ENCODE peak calls at places on chromosome 21, in eight cellular contexts. One of them, this sample, is unnamed.

GRCh38 chr21:26587621-26588260 is 14.7 kb upstream of the CYYR1 start:
- DNase-seq in cardiac muscle cell: no peak
- DNase-seq in right atrium auricular region: no peak
- DNase-seq in suprapubic skin: no peak
- DNase-seq in GM23338: no peak
- DNase-seq in thoracic aorta: no peak
- DNase-seq in adrenal gland: peak
- DNase-seq in kidney: no peak
- DNase-seq in this sample: no peak

GRCh38 chr21:44722701-44723100 is 11.3 kb upstream of the TSPEAR start:
- DNase-seq in cardiac muscle cell: no peak
- DNase-seq in right atrium auricular region: no peak
- DNase-seq in suprapubic skin: peak
- DNase-seq in GM23338: no peak
- DNase-seq in thoracic aorta: no peak
- DNase-seq in adrenal gland: no peak
- DNase-seq in kidney: no peak
- DNase-seq in this sample: no peak

GRCh38 chr21:23475518-23476189 is 2131.6 kb downstream of the MRPL39 start:
- DNase-seq in cardiac muscle cell: no peak
- DNase-seq in right atrium auricular region: no peak
- DNase-seq in suprapubic skin: no peak
- DNase-seq in GM23338: no peak
- DNase-seq in thoracic aorta: no peak
- DNase-seq in adrenal gland: no peak
- DNase-seq in kidney: no peak
- DNase-seq in this sample: no peak

GRCh38 chr21:15740383-15740782 is 10.6 kb downstream of the USP25 start:
- DNase-seq in cardiac muscle cell: no peak
- DNase-seq in right atrium auricular region: no peak
- DNase-seq in suprapubic skin: no peak
- DNase-seq in GM23338: no peak
- DNase-seq in thoracic aorta: no peak
- DNase-seq in adrenal gland: no peak
- DNase-seq in kidney: no peak
- DNase-seq in this sample: no peak

GRCh38 chr21:31184462-31184861 is 146.2 kb upstream of the KRTAP19-8 start:
- DNase-seq in cardiac muscle cell: no peak
- DNase-seq in right atrium auricular region: no peak
- DNase-seq in suprapubic skin: no peak
- DNase-seq in GM23338: no peak
- DNase-seq in thoracic aorta: no peak
- DNase-seq in adrenal gland: no peak
- DNase-seq in kidney: no peak
- DNase-seq in this sample: no peak

GRCh38 chr21:44748621-44749020 is 37.2 kb upstream of the TSPEAR start:
- DNase-seq in cardiac muscle cell: no peak
- DNase-seq in right atrium auricular region: no peak
- DNase-seq in suprapubic skin: no peak
- DNase-seq in GM23338: peak
- DNase-seq in thoracic aorta: no peak
- DNase-seq in adrenal gland: no peak
- DNase-seq in kidney: no peak
- DNase-seq in this sample: no peak

GRCh38 chr21:21712761-21713558 is 714.8 kb downstream of the NCAM2 start:
- DNase-seq in cardiac muscle cell: no peak
- DNase-seq in right atrium auricular region: no peak
- DNase-seq in suprapubic skin: no peak
- DNase-seq in GM23338: no peak
- DNase-seq in thoracic aorta: no peak
- DNase-seq in adrenal gland: no peak
- DNase-seq in kidney: no peak
- DNase-seq in this sample: no peak

GRCh38 chr21:30733026-30733425 is 14.0 kb downstream of the KRTAP21-2 start:
- DNase-seq in cardiac muscle cell: no peak
- DNase-seq in right atrium auricular region: no peak
- DNase-seq in suprapubic skin: no peak
- DNase-seq in GM23338: no peak
- DNase-seq in thoracic aorta: no peak
- DNase-seq in adrenal gland: no peak
- DNase-seq in kidney: no peak
- DNase-seq in this sample: no peak

GRCh38 chr21:38170705-38171682 is 85.8 kb upstream of the KCNJ15 start:
- DNase-seq in cardiac muscle cell: no peak
- DNase-seq in right atrium auricular region: no peak
- DNase-seq in suprapubic skin: no peak
- DNase-seq in GM23338: peak
- DNase-seq in thoracic aorta: no peak
- DNase-seq in adrenal gland: no peak
- DNase-seq in kidney: no peak
- DNase-seq in this sample: no peak

GRCh38 chr21:26842976-26843911 is 2.0 kb downstream of the ADAMTS1 start:
- DNase-seq in cardiac muscle cell: peak
- DNase-seq in right atrium auricular region: peak
- DNase-seq in suprapubic skin: peak
- DNase-seq in GM23338: peak
- DNase-seq in thoracic aorta: peak
- DNase-seq in adrenal gland: peak
- DNase-seq in kidney: peak
- DNase-seq in this sample: peak

GRCh38 chr21:46372014-46372485 is 48.1 kb downstream of the PCNT start:
- DNase-seq in cardiac muscle cell: no peak
- DNase-seq in right atrium auricular region: no peak
- DNase-seq in suprapubic skin: no peak
- DNase-seq in GM23338: no peak
- DNase-seq in thoracic aorta: no peak
- DNase-seq in adrenal gland: no peak
- DNase-seq in kidney: no peak
- DNase-seq in this sample: no peak

GRCh38 chr21:21612446-21612845 is 614.2 kb downstream of the NCAM2 start:
- DNase-seq in cardiac muscle cell: no peak
- DNase-seq in right atrium auricular region: no peak
- DNase-seq in suprapubic skin: no peak
- DNase-seq in GM23338: peak
- DNase-seq in thoracic aorta: no peak
- DNase-seq in adrenal gland: no peak
- DNase-seq in kidney: no peak
- DNase-seq in this sample: no peak

GRCh38 chr21:43909736-43910455 is 44.9 kb downstream of the AGPAT3 start:
- DNase-seq in cardiac muscle cell: no peak
- DNase-seq in right atrium auricular region: no peak
- DNase-seq in suprapubic skin: peak
- DNase-seq in GM23338: no peak
- DNase-seq in thoracic aorta: no peak
- DNase-seq in adrenal gland: peak
- DNase-seq in kidney: peak
- DNase-seq in this sample: no peak

GRCh38 chr21:31557421-31557955 is 102.0 kb upstream of the SOD1 start:
- DNase-seq in cardiac muscle cell: peak
- DNase-seq in right atrium auricular region: no peak
- DNase-seq in suprapubic skin: no peak
- DNase-seq in GM23338: peak
- DNase-seq in thoracic aorta: no peak
- DNase-seq in adrenal gland: no peak
- DNase-seq in kidney: peak
- DNase-seq in this sample: no peak

GRCh38 chr21:38244885-38245869 is 11.6 kb upstream of the KCNJ15 start:
- DNase-seq in cardiac muscle cell: no peak
- DNase-seq in right atrium auricular region: no peak
- DNase-seq in suprapubic skin: no peak
- DNase-seq in GM23338: no peak
- DNase-seq in thoracic aorta: no peak
- DNase-seq in adrenal gland: no peak
- DNase-seq in kidney: no peak
- DNase-seq in this sample: no peak

GRCh38 chr21:45033791-45034555 is 40.4 kb upstream of the ADARB1 start:
- DNase-seq in cardiac muscle cell: no peak
- DNase-seq in right atrium auricular region: no peak
- DNase-seq in suprapubic skin: no peak
- DNase-seq in GM23338: no peak
- DNase-seq in thoracic aorta: no peak
- DNase-seq in adrenal gland: no peak
- DNase-seq in kidney: no peak
- DNase-seq in this sample: no peak

GRCh38 chr21:38349111-38349746 is 92.4 kb downstream of the KCNJ15 start:
- DNase-seq in cardiac muscle cell: no peak
- DNase-seq in right atrium auricular region: no peak
- DNase-seq in suprapubic skin: peak
- DNase-seq in GM23338: no peak
- DNase-seq in thoracic aorta: no peak
- DNase-seq in adrenal gland: no peak
- DNase-seq in kidney: no peak
- DNase-seq in this sample: peak

DNA sequence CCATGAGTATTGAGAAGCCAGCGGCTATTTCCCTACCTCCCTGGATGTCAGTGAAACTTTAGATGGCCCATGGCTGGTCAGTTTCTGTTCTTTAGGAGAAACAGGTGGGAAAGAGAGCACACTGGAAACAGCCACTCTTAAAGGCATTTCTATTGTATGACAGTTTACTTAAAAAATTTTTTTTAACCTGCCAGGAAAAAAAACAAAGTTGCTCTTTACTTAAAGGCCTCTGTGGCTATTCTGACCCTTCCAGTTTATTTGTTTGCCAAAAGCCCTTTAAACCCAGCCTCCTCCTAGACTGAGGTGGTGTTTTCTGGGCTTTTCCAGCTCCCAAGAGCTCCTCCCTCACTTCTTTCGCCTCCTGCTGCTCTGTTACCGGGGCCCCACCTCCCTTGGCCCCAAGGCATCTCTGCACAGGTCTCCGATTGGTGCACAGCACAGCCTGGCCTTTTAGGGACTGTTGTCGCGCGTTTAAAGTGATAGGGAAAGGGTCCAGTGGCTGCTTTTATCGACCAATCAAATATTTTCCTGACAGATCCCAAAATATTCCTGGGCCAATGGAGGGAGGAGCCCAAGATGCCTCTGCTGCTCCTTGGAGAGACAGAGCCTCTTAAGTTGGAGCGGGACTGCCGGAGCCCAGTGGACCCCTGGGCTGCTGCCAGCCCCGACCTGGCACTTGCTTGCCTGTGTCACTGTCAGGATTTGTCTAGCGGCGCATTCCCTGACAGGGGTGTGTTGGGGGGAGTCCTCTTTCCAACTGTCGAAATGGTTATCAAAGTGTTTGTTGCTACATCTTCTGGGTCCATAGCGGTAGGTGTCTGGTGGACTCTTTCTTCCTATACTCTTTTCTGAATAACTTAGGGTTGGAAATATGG is at the start of gene SH3BGR:
- DNase-seq in cardiac muscle cell: peak
- DNase-seq in right atrium auricular region: peak
- DNase-seq in suprapubic skin: no peak
- DNase-seq in GM23338: peak
- DNase-seq in thoracic aorta: peak
- DNase-seq in adrenal gland: no peak
- DNase-seq in kidney: no peak
- DNase-seq in this sample: peak
- H3K27ac ChIP-seq in cardiac muscle cell: peak
- H3K27ac ChIP-seq in right atrium auricular region: peak
- H3K27ac ChIP-seq in suprapubic skin: peak
- H3K27ac ChIP-seq in GM23338: peak
- H3K27ac ChIP-seq in thoracic aorta: peak
- H3K27ac ChIP-seq in adrenal gland: peak
- H3K27ac ChIP-seq in kidney: peak
- H3K27ac ChIP-seq in this sample: peak

DNA sequence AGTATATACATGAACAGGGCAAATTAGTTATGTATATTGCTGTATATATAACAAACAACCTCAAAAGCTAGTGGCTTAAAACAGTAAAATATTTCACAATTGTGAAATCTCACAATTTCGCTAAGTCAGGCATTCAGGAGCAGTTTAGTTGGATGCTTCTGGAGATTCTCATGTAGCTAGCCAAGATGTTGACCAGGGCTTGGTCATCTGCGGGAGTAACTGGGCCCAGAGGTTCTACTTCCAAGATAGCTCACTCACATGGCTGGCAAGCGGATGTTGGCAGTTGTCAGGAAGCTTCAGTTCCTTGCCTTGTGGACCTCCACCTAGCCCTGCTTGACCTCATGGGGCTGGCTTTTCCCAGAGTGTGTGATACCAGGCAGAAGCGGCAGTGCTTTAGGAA is 95.6 kb downstream of the TTC3 start:
- DNase-seq in cardiac muscle cell: no peak
- DNase-seq in right atrium auricular region: no peak
- DNase-seq in suprapubic skin: no peak
- DNase-seq in GM23338: no peak
- DNase-seq in thoracic aorta: no peak
- DNase-seq in adrenal gland: no peak
- DNase-seq in kidney: no peak
- DNase-seq in this sample: no peak
- TF ChIP-seq CTCF in cardiac muscle cell: no peak
- TF ChIP-seq CTCF in right atrium auricular region: no peak
- TF ChIP-seq CTCF in suprapubic skin: no peak
- TF ChIP-seq CTCF in GM23338: no peak
- TF ChIP-seq CTCF in thoracic aorta: no peak
- TF ChIP-seq CTCF in adrenal gland: no peak
- TF ChIP-seq CTCF in kidney: no peak
- TF ChIP-seq CTCF in this sample: no peak

DNA sequence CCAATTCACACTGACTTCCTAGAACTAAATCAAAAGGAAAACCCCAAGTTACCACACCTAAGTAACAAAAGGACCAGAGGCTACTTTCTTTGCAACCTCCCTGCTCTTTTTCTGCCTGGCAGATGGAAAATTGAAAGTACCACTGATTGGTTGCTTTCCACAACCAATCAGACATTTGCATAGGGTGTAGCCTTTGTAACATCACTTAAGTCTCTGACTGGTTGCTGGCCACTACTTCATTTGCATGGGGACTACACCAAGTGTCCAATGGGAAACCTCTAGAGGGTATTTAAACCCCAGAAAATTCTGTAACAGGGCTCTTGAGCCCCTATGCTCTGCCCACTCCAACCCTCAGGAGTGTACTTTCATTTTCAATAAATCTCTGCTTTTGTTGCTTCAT is 365.0 kb downstream of the LTN1 start:
- DNase-seq in cardiac muscle cell: no peak
- DNase-seq in right atrium auricular region: no peak
- DNase-seq in suprapubic skin: no peak
- DNase-seq in GM23338: no peak
- DNase-seq in thoracic aorta: no peak
- DNase-seq in adrenal gland: no peak
- DNase-seq in kidney: no peak
- DNase-seq in this sample: no peak
- H3K4me3 ChIP-seq in cardiac muscle cell: no peak
- H3K4me3 ChIP-seq in right atrium auricular region: no peak
- H3K4me3 ChIP-seq in suprapubic skin: no peak
- H3K4me3 ChIP-seq in GM23338: no peak
- H3K4me3 ChIP-seq in thoracic aorta: no peak
- H3K4me3 ChIP-seq in adrenal gland: no peak
- H3K4me3 ChIP-seq in kidney: no peak
- H3K4me3 ChIP-seq in this sample: no peak

GRCh38 chr21:17442174-17442573 is 70.7 kb upstream of the CXADR start:
- DNase-seq in cardiac muscle cell: no peak
- DNase-seq in right atrium auricular region: no peak
- DNase-seq in suprapubic skin: no peak
- DNase-seq in GM23338: no peak
- DNase-seq in thoracic aorta: no peak
- DNase-seq in adrenal gland: no peak
- DNase-seq in kidney: no peak
- DNase-seq in this sample: no peak
- H3K27ac ChIP-seq in cardiac muscle cell: no peak
- H3K27ac ChIP-seq in right atrium auricular region: no peak
- H3K27ac ChIP-seq in suprapubic skin: peak
- H3K27ac ChIP-seq in GM23338: no peak
- H3K27ac ChIP-seq in thoracic aorta: no peak
- H3K27ac ChIP-seq in adrenal gland: no peak
- H3K27ac ChIP-seq in kidney: no peak
- H3K27ac ChIP-seq in this sample: no peak